ENCODE peak calls at places on chromosomes 6 and 20, in four cellular contexts. L is HCT116, X is Panc1, Z is psoas muscle. E is an unnamed sample. For H3K4me1, the result is how much of the 10 kb centered on the place peaks cover.

GRCh38 chr20:49747707-49748524 is 34.2 kb upstream of the B4GALT5 start:
- DNase-seq in L (no peak), X (no peak), Z (peak), E (peak)

GRCh38 chr6:3770023-3770422 is 18.5 kb upstream of the PXDC1 start:
- DNase-seq in X (no peak), Z (no peak), L (no peak), E (no peak)

GRCh38 chr6:151807513-151808330 is at the start of gene ESR1:
- DNase-seq in Z (peak), L (no peak), X (no peak), E (peak)

GRCh38 chr20:62381202-62381797 is 5.6 kb upstream of the RPS21 start:
- DNase-seq in L (no peak), X (no peak), Z (peak), E (no peak)

GRCh38 chr6:36350681-36351091 is 14.0 kb upstream of the BNIP5 start:
- DNase-seq in X (no peak), Z (no peak), L (no peak), E (peak)

GRCh38 chr20:44199877-44200276 is 10.7 kb downstream of the OSER1 start:
- DNase-seq in L (no peak), Z (no peak), X (no peak), E (no peak)

GRCh38 chr20:45945678-45946148 is 11.2 kb downstream of the PCIF1 start:
- DNase-seq in X (no peak), L (no peak), Z (no peak), E (no peak)

GRCh38 chr6:121426686-121427085 is 8.8 kb upstream of the GJA1 start:
- DNase-seq in L (no peak), Z (no peak), X (no peak), E (no peak)

GRCh38 chr20:20732641-20733040 is 20.2 kb upstream of the RALGAPA2 start:
- DNase-seq in X (no peak), Z (no peak), L (no peak), E (no peak)

GRCh38 chr20:23564927-23565326 is 3.4 kb downstream of the CST9L start:
- DNase-seq in X (no peak), Z (no peak), L (no peak), E (no peak)

GRCh38 chr6:99422912-99423311 is 2.2 kb downstream of the PNISR start:
- DNase-seq in X (no peak), Z (no peak), L (no peak), E (no peak)
- H3K4me1 ChIP-seq in X (under half), Z (half or more), L (under half), E (under half)

DNA sequence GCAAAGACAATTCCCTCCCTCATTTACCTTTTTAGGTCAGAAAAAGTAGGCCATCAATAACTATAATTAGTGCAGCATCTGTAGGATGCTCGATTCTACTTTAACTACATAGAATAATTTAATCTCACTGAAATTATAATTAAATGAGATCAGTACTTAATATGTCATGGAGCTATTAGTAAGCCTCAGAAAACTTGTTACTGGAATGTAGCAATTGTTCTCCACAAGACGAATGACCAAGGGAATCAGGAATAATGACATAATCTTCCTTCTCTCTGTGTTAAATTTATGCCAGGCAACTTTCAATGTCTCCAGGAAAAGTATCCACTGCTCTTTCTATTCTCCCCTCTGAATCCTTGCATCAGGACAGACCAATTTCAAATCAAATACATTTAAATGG is 34.1 kb downstream of the SESN1 start:
- DNase-seq in X (no peak), L (no peak), Z (no peak), E (no peak)
- H3K4me1 ChIP-seq in X (under half), L (under half), Z (half or more), E (under half)

DNA sequence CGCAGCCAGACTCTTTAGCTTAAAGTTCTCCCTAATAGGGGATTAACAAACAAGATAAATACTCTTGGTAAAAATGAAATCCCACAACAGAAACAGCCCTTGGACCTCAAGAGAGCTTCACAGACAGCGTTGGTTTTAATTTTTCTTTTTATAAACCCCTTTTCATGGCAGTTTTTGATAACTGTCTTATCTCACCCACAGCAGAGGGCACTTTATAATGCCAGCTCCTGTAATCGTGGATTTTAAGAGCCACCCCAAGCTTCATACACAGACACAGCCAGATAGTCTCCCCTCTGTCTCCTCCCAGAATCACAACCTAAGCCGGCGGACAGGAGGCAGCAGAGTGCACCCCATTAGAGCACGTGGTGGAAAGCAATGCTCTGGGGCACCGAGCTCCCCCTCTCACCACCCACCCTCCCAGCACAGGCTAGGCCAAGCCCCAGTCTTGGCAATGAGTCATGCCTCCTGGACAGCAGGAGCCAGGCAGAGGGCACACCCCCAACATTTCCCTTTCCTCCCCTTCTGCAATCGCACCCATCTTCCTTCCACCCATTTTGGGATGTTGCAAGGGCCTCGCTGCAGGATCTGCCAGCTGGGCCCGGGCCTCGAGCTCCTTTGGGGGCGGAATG is 2.5 kb downstream of the JAG1 start:
- DNase-seq in X (peak), Z (no peak), L (no peak), E (peak)
- H3K4me1 ChIP-seq in X (under half), Z (under half), L (under half), E (under half)

GRCh38 chr6:116563830-116564229 is 7.5 kb upstream of the RWDD1 start:
- DNase-seq in L (no peak), X (no peak), Z (no peak), E (peak)

GRCh38 chr6:116562019-116562403 is 8.5 kb downstream of the CALHM4 start:
- DNase-seq in Z (no peak), L (no peak), X (no peak), E (no peak)

GRCh38 chr6:116560130-116560529 is 6.6 kb downstream of the CALHM4 start:
- DNase-seq in Z (no peak), X (no peak), L (no peak), E (no peak)

GRCh38 chr6:116562614-116563013 is 8.7 kb upstream of the RWDD1 start:
- DNase-seq in L (no peak), Z (no peak), X (no peak), E (no peak)

GRCh38 chr6:116561377-116562018 is 7.9 kb downstream of the CALHM4 start:
- DNase-seq in L (peak), Z (peak), X (peak), E (peak)
- H3K4me1 ChIP-seq in L (under half), Z (under half), X (under half), E (under half)

DNA sequence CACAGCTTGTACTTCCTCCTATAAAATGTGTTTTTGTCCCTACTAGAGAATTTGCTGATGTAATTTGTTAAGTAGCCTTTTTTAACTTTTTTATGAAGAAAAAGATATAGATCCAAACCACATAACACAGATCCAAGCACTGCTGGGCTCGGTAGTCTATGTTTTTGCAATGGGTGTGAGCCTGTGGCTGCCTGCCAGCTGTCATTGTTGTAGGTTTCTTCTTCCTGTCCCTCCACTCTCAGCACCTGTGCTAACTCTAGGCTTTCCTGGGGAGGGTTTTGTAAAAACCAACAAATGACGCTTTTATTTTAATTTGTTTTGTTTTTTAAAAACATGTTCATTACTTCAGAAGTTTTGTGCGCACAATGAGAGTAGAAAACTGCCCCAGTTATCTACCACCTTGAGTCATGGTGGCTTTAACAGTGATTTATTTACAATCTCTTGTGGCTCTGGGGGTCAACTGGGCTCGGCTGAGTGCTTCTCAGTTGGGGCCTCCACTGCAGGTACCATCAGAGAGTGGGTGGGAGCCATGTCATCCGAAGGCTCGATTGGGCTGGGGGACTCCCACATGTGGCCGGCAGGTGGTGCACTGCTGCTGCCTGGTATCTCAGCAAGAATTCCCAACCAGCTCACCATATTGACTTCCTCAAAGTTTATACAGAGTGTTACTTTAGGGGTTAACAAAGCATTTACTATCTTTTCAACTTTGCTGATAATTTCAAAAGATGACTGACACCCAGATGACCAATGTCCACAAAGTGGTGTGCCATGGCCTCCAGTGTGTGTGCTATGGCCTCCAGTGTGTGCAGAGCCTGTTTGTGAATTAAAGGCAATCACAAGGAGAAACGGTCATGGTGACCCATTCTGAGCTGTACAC is 3.0 kb upstream of the CCR6 start:
- DNase-seq in Z (no peak), L (no peak), X (no peak), E (no peak)
- H3K4me1 ChIP-seq in Z (under half), L (under half), X (under half), E (under half)

DNA sequence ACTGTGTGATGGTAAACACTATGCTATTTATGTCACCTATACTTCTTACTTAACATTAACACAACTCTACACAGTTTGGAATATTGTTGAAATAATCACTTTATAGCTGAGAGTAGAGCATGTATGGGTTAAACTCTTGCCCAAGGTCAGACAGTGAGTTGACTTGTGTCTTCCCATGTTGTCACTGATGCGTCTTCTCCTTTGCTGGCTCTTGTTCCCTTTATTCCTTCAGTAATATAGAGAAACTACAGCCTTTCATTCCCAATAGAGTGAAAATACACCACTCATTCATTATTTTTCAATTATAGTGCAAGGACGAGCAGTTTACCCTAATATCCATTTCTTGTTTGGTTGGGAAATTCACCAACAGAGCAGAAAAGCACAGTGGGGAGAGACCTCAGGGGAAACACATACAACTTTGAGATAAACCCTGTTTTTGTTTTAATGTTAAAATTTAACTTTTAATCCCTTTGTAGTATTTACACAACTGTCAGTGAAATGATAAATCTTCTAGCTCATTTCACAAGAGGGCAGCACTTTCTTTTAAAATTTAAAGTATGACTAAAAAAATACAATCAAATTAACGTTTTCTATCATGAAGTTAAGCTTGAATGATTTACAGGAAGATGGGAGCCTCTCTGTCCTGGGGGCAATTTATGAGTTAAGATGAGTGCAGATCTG is 363.0 kb downstream of the UTRN start:
- DNase-seq in X (no peak), Z (no peak), L (no peak), E (no peak)
- H3K4me1 ChIP-seq in X (under half), Z (under half), L (under half), E (under half)

GRCh38 chr6:111841822-111842221 is 31.4 kb downstream of the FYN start:
- DNase-seq in X (no peak), Z (no peak), L (no peak), E (no peak)
- H3K4me1 ChIP-seq in X (under half), Z (under half), L (under half), E (under half)

DNA sequence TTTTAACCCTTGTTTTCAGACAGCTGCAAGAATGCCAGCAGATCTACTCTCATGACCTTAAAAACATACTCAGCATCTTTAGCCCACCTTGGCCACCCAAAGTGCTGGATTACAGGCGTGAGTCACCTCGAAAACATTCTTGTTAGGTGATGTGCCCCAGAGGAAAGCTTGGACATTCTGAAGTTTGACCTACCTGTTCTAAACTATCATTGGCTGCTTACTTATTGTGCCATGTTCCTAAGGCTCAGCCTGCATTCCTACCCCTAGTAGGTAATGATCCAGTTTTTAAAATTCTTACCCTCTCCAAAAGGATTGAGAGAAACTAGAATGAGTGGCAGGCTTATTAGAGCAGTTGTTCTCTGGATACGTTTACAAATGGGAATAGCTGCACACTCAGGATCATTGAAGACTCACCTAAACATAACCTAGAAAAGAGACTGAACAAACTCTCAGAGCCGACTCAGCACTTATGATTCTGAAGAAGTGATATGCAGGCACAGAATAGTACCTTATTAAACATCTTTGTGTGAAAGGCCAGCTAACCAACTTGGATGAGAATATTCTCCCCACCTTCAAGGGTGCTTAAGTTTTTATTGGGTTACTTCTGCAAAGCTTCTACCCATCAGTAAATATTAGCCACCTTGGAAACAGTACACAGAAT is 362.1 kb downstream of the NRN1 start:
- DNase-seq in Z (no peak), X (no peak), L (no peak), E (no peak)
- H3K4me1 ChIP-seq in Z (under half), X (under half), L (under half), E (under half)

DNA sequence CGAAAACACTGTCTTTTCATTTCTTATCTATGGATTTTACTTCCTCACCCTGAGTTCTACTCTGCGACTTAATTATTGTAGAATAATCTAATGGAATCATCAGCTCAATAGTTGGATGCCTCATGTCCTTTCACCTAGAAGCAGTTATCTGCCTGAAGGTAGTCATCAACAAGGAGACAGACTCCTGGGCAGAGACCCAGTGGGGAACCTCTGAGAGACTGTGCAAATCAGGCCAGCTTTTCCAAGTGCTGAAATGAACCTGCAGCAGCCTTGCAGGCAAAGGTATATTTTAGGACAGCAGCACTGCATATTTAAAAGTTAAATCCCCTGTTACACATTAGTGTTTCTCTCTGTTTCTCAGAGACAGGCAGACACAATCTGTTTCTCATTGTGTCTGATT is 99.7 kb upstream of the STMND1 start:
- DNase-seq in L (no peak), X (no peak), Z (no peak), E (peak)
- H3K4me1 ChIP-seq in L (under half), X (under half), Z (under half), E (under half)

GRCh38 chr6:1581120-1581991 is 28.4 kb upstream of the FOXC1 start:
- DNase-seq in X (no peak), L (no peak), Z (no peak), E (no peak)

GRCh38 chr6:1585669-1586049 is 24.1 kb upstream of the FOXC1 start:
- DNase-seq in X (no peak), Z (no peak), L (no peak), E (no peak)

GRCh38 chr6:1584996-1585668 is 24.6 kb upstream of the FOXC1 start:
- DNase-seq in L (no peak), Z (no peak), X (no peak), E (no peak)

GRCh38 chr6:1586256-1586655 is 23.5 kb upstream of the FOXC1 start:
- DNase-seq in L (no peak), X (no peak), Z (no peak), E (no peak)

DNA sequence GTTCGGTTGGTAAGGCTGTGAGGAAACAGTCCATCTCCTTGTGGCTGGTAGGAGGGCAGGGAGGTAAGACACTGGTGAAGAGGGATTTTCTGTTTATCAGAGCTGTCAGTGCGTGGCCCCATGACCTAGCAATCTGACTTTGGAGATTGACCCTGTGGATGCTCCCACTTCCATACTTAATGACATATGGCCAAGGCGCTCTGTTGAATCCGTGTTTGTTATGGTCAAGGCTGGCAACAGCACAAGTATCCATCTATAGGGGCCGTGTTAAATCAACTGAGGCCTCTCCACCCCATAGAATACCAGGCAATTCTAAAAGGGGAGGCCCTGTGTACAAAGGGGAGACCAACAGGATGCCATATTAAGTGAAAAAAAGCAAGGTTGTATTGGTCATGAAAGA is 25.6 kb upstream of the FOXC1 start:
- DNase-seq in Z (no peak), L (no peak), X (no peak), E (no peak)
- H3K4me1 ChIP-seq in Z (under half), L (under half), X (under half), E (under half)

E was measured in right lobe of liver.